ENCODE peak calls at places on chromosome 17, in four cellular contexts. A, Z, I and E are unnamed samples.
A peak's percentile ranks its signal among the peaks of the same experiment; 100 is the strongest.

GRCh38 chr17:16820161-16820877 is 130.3 kb downstream of the CCDC144A start:
- DNase-seq in A (no peak), Z (no peak), I (no peak), E (no peak)

GRCh38 chr17:75345514-75346167 is 56.4 kb upstream of the SLC25A19 start:
- DNase-seq in A (no peak), Z (no peak), I (no peak), E (no peak)

GRCh38 chr17:32310927-32311568 is 30.9 kb downstream of the C17orf75 start:
- DNase-seq in A (no peak), Z (peak; percentile 39), I (no peak), E (no peak)

GRCh38 chr17:15181816-15182215 is 83.3 kb downstream of the PMP22 start:
- DNase-seq in A (no peak), Z (no peak), I (no peak), E (no peak)

GRCh38 chr17:4365628-4366311 is 705 bp downstream of the UBE2G1 start:
- DNase-seq in A (peak; percentile 13), Z (peak; percentile 20), I (peak; percentile 3), E (no peak)

GRCh38 chr17:16122697-16123434 is 92.5 kb downstream of the NCOR1 start:
- DNase-seq in A (no peak), Z (no peak), I (no peak), E (no peak)

GRCh38 chr17:37848690-37849616 is 75.3 kb upstream of the TBC1D3K start:
- DNase-seq in A (no peak), Z (peak; percentile 43), I (no peak), E (peak; percentile 19)

GRCh38 chr17:58085039-58085715 is 2.0 kb downstream of the DYNLL2 start:
- DNase-seq in A (no peak), Z (no peak), I (no peak), E (no peak)

GRCh38 chr17:8598913-8599312 is 31.6 kb downstream of the MYH10 start:
- DNase-seq in A (no peak), Z (no peak), I (no peak), E (no peak)

GRCh38 chr17:65609303-65609702 is 47.9 kb upstream of the AXIN2 start:
- DNase-seq in A (no peak), Z (peak; percentile 18), I (no peak), E (no peak)

GRCh38 chr17:76969598-76970172 is 101.5 kb downstream of the MGAT5B start:
- DNase-seq in A (no peak), Z (no peak), I (no peak), E (no peak)

GRCh38 chr17:75511270-75511609 is 4.1 kb downstream of the CASKIN2 start:
- DNase-seq in A (no peak), Z (no peak), I (no peak), E (no peak)

GRCh38 chr17:46264456-46265198 is 30.3 kb upstream of the LRRC37A start:
- DNase-seq in A (no peak), Z (peak; percentile 92), I (no peak), E (peak; percentile 26)

GRCh38 chr17:1055751-1056645 is 59.1 kb downstream of the TIMM22 start:
- DNase-seq in A (no peak), Z (peak; percentile 66), I (no peak), E (no peak)